ENCODE peak calls at places on chromosomes 16 and 17, in four cellular contexts. One of them, this sample, is unnamed.

GRCh38 chr16:3035972-3036725 is 595 bp downstream of the BICDL2 start:
- DNase-seq in GM12878: no peak
- DNase-seq in HepG2: no peak
- DNase-seq in K562: no peak
- DNase-seq in this sample: peak; percentile 42

GRCh38 chr17:60077672-60078519 is 825 bp downstream of the HEATR6 start:
- DNase-seq in GM12878: no peak
- DNase-seq in HepG2: no peak
- DNase-seq in K562: no peak
- DNase-seq in this sample: no peak

GRCh38 chr17:67244621-67245072 is 349 bp downstream of the HELZ start:
- DNase-seq in GM12878: no peak
- DNase-seq in HepG2: no peak
- DNase-seq in K562: peak; percentile 76
- DNase-seq in this sample: peak; percentile 23

GRCh38 chr16:64089697-64090096 is 1032.2 kb downstream of the CDH11 start:
- DNase-seq in GM12878: no peak
- DNase-seq in HepG2: peak; percentile 50
- DNase-seq in K562: no peak
- DNase-seq in this sample: no peak

GRCh38 chr16:87416826-87417471 is 24.8 kb downstream of the MAP1LC3B start:
- DNase-seq in GM12878: no peak
- DNase-seq in HepG2: peak; percentile 29
- DNase-seq in K562: no peak
- DNase-seq in this sample: no peak

GRCh38 chr17:17739388-17740066 is 58.3 kb downstream of the RAI1 start:
- DNase-seq in GM12878: no peak
- DNase-seq in HepG2: no peak
- DNase-seq in K562: peak; percentile 77
- DNase-seq in this sample: no peak

GRCh38 chr16:12901597-12902436 is at the start of gene SHISA9:
- DNase-seq in GM12878: no peak
- DNase-seq in HepG2: no peak
- DNase-seq in K562: no peak
- DNase-seq in this sample: peak; percentile 24

GRCh38 chr17:75006653-75007052 is 5.8 kb upstream of the MRPL58 start:
- DNase-seq in GM12878: no peak
- DNase-seq in HepG2: peak; percentile 69
- DNase-seq in K562: peak; percentile 45
- DNase-seq in this sample: no peak

GRCh38 chr16:46730126-46730525 is 18.0 kb downstream of the MYLK3 start:
- DNase-seq in GM12878: no peak
- DNase-seq in HepG2: no peak
- DNase-seq in K562: no peak
- DNase-seq in this sample: no peak

GRCh38 chr16:78494105-78494504 is 394.7 kb downstream of the WWOX start:
- DNase-seq in GM12878: no peak
- DNase-seq in HepG2: no peak
- DNase-seq in K562: no peak
- DNase-seq in this sample: no peak

GRCh38 chr16:50093607-50094570 is 28.1 kb downstream of the HEATR3 start:
- DNase-seq in GM12878: no peak
- DNase-seq in HepG2: no peak
- DNase-seq in K562: no peak
- DNase-seq in this sample: no peak

GRCh38 chr16:56013962-56014552 is 138.9 kb upstream of the CES5A start:
- DNase-seq in GM12878: no peak
- DNase-seq in HepG2: peak; percentile 45
- DNase-seq in K562: peak; percentile 21
- DNase-seq in this sample: peak; percentile 85

GRCh38 chr16:11325404-11326083 is 19.7 kb upstream of the RMI2 start:
- DNase-seq in GM12878: peak; percentile 68
- DNase-seq in HepG2: no peak
- DNase-seq in K562: no peak
- DNase-seq in this sample: no peak

GRCh38 chr16:80794071-80794470 is 10.3 kb downstream of the CDYL2 start:
- DNase-seq in GM12878: no peak
- DNase-seq in HepG2: no peak
- DNase-seq in K562: no peak
- DNase-seq in this sample: no peak

GRCh38 chr16:3142770-3143169 is 7.9 kb downstream of the ZNF213 start:
- DNase-seq in GM12878: no peak
- DNase-seq in HepG2: no peak
- DNase-seq in K562: no peak
- DNase-seq in this sample: no peak

GRCh38 chr17:57486978-57487377 is 230.7 kb downstream of the MSI2 start:
- DNase-seq in GM12878: no peak
- DNase-seq in HepG2: no peak
- DNase-seq in K562: no peak
- DNase-seq in this sample: no peak

GRCh38 chr17:59001158-59001814 is 105.4 kb downstream of the TRIM37 start:
- DNase-seq in GM12878: peak; percentile 88
- DNase-seq in HepG2: no peak
- DNase-seq in K562: peak; percentile 24
- DNase-seq in this sample: no peak

GRCh38 chr16:75230471-75231110 is 11.8 kb downstream of the CTRB1 start:
- DNase-seq in GM12878: no peak
- DNase-seq in HepG2: no peak
- DNase-seq in K562: no peak
- DNase-seq in this sample: no peak

GRCh38 chr17:33811984-33812383 is 443.1 kb upstream of the CCL2 start:
- DNase-seq in GM12878: no peak
- DNase-seq in HepG2: no peak
- DNase-seq in K562: no peak
- DNase-seq in this sample: no peak

GRCh38 chr17:39946551-39947330 is 16.1 kb upstream of the GSDMA start:
- DNase-seq in GM12878: no peak
- DNase-seq in HepG2: no peak
- DNase-seq in K562: no peak
- DNase-seq in this sample: no peak
- TF ChIP-seq CREM in GM12878: no peak
- TF ChIP-seq CREM in HepG2: no peak
- TF ChIP-seq CREM in K562: no peak
- TF ChIP-seq CREM in this sample: no peak

DNA sequence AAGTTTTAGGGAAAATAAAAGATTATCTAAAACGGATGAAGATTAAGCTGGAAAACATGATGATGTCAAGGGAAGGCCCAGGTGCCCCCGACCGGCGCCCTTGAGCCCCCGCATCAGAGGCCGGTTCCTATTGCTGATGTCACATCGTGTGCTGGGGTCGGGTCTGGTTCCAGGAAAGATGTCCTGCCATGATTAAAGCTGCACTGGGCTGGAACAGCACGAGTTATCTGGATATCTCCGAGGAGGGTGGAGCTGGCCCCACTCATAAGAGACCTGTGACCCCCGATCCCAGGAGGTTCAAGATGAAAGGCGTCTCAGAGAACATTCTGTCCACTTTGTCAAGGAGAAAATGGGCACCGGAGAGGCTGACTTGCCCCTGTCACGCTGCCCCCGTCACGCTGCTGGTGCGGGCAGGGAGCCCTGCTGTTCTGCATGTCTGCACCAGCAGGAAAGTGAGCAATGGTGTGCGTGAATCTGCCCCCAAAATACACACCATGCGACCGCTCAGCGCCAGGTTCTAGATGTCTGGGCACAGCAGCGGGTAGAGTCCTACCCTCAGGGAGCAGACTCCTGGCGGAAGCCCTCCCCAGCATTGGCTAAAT is 53.0 kb downstream of the ENGASE start:
- DNase-seq in GM12878: no peak
- DNase-seq in HepG2: no peak
- DNase-seq in K562: no peak
- DNase-seq in this sample: no peak
- TF ChIP-seq CREM in GM12878: no peak
- TF ChIP-seq CREM in HepG2: no peak
- TF ChIP-seq CREM in K562: no peak
- TF ChIP-seq CREM in this sample: no peak

GRCh38 chr17:77235370-77236080 is 94.8 kb downstream of the SEC14L1 start:
- DNase-seq in GM12878: peak; percentile 34
- DNase-seq in HepG2: no peak
- DNase-seq in K562: no peak
- DNase-seq in this sample: no peak
- TF ChIP-seq CREM in GM12878: no peak
- TF ChIP-seq CREM in HepG2: no peak
- TF ChIP-seq CREM in K562: no peak
- TF ChIP-seq CREM in this sample: no peak

GRCh38 chr16:53946745-53947386 is 242.9 kb downstream of the FTO start:
- DNase-seq in GM12878: no peak
- DNase-seq in HepG2: no peak
- DNase-seq in K562: no peak
- DNase-seq in this sample: no peak

GRCh38 chr16:53948326-53948725 is 244.4 kb downstream of the FTO start:
- DNase-seq in GM12878: no peak
- DNase-seq in HepG2: no peak
- DNase-seq in K562: no peak
- DNase-seq in this sample: no peak

GRCh38 chr16:53948734-53949430 is 244.9 kb downstream of the FTO start:
- DNase-seq in GM12878: no peak
- DNase-seq in HepG2: no peak
- DNase-seq in K562: no peak
- DNase-seq in this sample: no peak

GRCh38 chr16:53944026-53944425 is 240.1 kb downstream of the FTO start:
- DNase-seq in GM12878: no peak
- DNase-seq in HepG2: no peak
- DNase-seq in K562: no peak
- DNase-seq in this sample: no peak

GRCh38 chr16:53945996-53946395 is 242.0 kb downstream of the FTO start:
- DNase-seq in GM12878: no peak
- DNase-seq in HepG2: peak; percentile 57
- DNase-seq in K562: peak; percentile 39
- DNase-seq in this sample: no peak
- TF ChIP-seq CREM in GM12878: no peak
- TF ChIP-seq CREM in HepG2: no peak
- TF ChIP-seq CREM in K562: no peak
- TF ChIP-seq CREM in this sample: no peak

GRCh38 chr17:65696739-65697394 is 135.4 kb upstream of the AXIN2 start:
- DNase-seq in GM12878: no peak
- DNase-seq in HepG2: no peak
- DNase-seq in K562: no peak
- DNase-seq in this sample: no peak
- TF ChIP-seq CREM in GM12878: no peak
- TF ChIP-seq CREM in HepG2: no peak
- TF ChIP-seq CREM in K562: no peak
- TF ChIP-seq CREM in this sample: no peak

DNA sequence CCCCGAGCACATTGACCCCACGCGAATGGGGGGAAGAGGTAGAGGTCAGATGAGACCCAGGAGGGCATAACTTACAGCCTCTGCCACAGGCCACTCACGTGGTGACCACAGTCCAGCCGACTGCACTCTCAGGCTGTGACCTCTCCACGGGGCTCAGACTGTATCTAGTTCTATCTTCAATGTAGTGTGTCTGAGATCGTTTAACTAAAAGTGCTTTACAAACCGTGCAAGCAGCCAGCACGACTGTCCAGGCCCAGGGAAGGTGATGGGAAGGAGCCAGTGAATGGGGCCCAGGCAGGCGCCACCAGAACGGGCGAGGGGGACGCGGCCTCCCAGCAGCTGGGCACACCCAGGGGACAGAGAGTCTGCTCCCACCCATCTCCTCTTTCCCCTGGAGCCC is 108.6 kb downstream of the ANKRD11 start:
- DNase-seq in GM12878: no peak
- DNase-seq in HepG2: no peak
- DNase-seq in K562: no peak
- DNase-seq in this sample: no peak
- TF ChIP-seq CREM in GM12878: no peak
- TF ChIP-seq CREM in HepG2: no peak
- TF ChIP-seq CREM in K562: no peak
- TF ChIP-seq CREM in this sample: no peak

DNA sequence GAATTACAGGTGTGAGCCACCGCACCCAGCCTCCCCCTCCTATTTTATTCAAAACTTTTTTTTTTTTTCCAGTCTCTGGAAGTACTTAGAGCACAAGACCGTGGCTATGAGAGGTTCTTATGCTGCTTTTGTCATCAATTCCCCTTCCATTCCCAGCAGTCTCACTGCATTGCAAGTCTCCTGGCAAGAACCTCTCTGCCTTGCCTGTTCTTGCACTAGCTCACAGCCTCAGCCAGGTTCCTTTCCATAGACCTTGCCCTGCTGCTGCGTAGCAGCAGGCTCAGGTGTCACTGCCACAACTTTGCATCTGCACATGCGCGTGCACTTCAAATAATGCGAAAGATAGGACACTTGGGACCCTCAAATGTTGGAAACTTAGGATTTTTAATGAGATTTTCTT is 15.6 kb downstream of the ATP6V0A1 start:
- DNase-seq in GM12878: no peak
- DNase-seq in HepG2: no peak
- DNase-seq in K562: no peak
- DNase-seq in this sample: no peak
- TF ChIP-seq CREM in GM12878: no peak
- TF ChIP-seq CREM in HepG2: no peak
- TF ChIP-seq CREM in K562: no peak
- TF ChIP-seq CREM in this sample: no peak

DNA sequence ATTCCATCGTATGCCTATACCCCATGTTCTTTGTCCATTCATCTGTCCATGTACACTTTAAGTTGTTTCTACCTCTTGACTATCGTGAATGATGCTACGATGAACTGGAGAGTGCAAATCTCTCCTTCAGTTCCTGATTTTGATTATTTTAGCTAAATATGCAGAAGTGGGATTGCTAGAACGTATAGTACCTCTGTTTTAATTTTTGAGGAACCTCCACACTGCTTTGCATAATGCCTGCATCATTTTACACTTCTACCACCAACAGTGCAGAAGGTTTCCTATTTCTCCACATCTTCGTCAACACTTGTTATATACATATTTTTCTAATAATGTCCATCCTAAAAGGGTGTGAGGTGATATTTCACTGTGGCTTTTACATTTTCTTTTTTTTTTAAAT is 43.9 kb downstream of the SDR42E1 start:
- DNase-seq in GM12878: no peak
- DNase-seq in HepG2: no peak
- DNase-seq in K562: no peak
- DNase-seq in this sample: no peak
- TF ChIP-seq CREM in GM12878: no peak
- TF ChIP-seq CREM in HepG2: no peak
- TF ChIP-seq CREM in K562: no peak
- TF ChIP-seq CREM in this sample: no peak

GRCh38 chr16:66668777-66669444 is 27.6 kb downstream of the CMTM4 start:
- DNase-seq in GM12878: no peak
- DNase-seq in HepG2: no peak
- DNase-seq in K562: no peak
- DNase-seq in this sample: no peak
- TF ChIP-seq CREM in GM12878: no peak
- TF ChIP-seq CREM in HepG2: no peak
- TF ChIP-seq CREM in K562: no peak
- TF ChIP-seq CREM in this sample: no peak

GRCh38 chr17:62101090-62101489 is 36.0 kb upstream of the MED13 start:
- DNase-seq in GM12878: no peak
- DNase-seq in HepG2: no peak
- DNase-seq in K562: no peak
- DNase-seq in this sample: no peak

GRCh38 chr17:62100050-62100449 is 35.0 kb upstream of the MED13 start:
- DNase-seq in GM12878: no peak
- DNase-seq in HepG2: no peak
- DNase-seq in K562: no peak
- DNase-seq in this sample: no peak

GRCh38 chr17:62098623-62099231 is 33.6 kb upstream of the MED13 start:
- DNase-seq in GM12878: peak; percentile 83
- DNase-seq in HepG2: no peak
- DNase-seq in K562: no peak
- DNase-seq in this sample: no peak

GRCh38 chr17:62099532-62099931 is 34.5 kb upstream of the MED13 start:
- DNase-seq in GM12878: no peak
- DNase-seq in HepG2: no peak
- DNase-seq in K562: no peak
- DNase-seq in this sample: no peak

GRCh38 chr17:62101519-62101918 is 36.4 kb upstream of the MED13 start:
- DNase-seq in GM12878: no peak
- DNase-seq in HepG2: peak; percentile 51
- DNase-seq in K562: no peak
- DNase-seq in this sample: no peak
- TF ChIP-seq CREM in GM12878: no peak
- TF ChIP-seq CREM in HepG2: no peak
- TF ChIP-seq CREM in K562: no peak
- TF ChIP-seq CREM in this sample: no peak

This sample was measured in WTC11.